ENCODE peak calls at places on chromosomes 6 and 20, in five cellular contexts. M, O, R, I and C are unnamed samples.

GRCh38 chr20:23454816-23455215 is 2.1 kb upstream of the CST11 start:
- DNase-seq in M (no peak), O (no peak), R (no peak), I (no peak), C (no peak)

GRCh38 chr6:7526755-7527154 is 14.7 kb upstream of the DSP start:
- DNase-seq in M (peak), O (no peak), R (no peak), I (no peak), C (no peak)

GRCh38 chr20:10291564-10292240 is 73.1 kb downstream of the SNAP25 start:
- DNase-seq in M (no peak), O (no peak), R (no peak), I (no peak), C (no peak)

GRCh38 chr20:46087161-46087560 is 2.6 kb downstream of the NCOA5 start:
- DNase-seq in M (no peak), O (peak), R (no peak), I (peak), C (no peak)

GRCh38 chr6:3226422-3227362 is 761 bp downstream of the TUBB2B start:
- DNase-seq in M (no peak), O (no peak), R (peak), I (peak), C (peak)

GRCh38 chr6:139520321-139520768 is 145.9 kb upstream of the CITED2 start:
- DNase-seq in M (no peak), O (no peak), R (no peak), I (no peak), C (peak)

GRCh38 chr6:122068291-122068769 is 331.1 kb upstream of the HSF2 start:
- DNase-seq in M (no peak), O (no peak), R (no peak), I (peak), C (no peak)

GRCh38 chr6:82775361-82775760 is 290.3 kb downstream of the UBE3D start:
- DNase-seq in M (no peak), O (peak), R (no peak), I (no peak), C (no peak)

GRCh38 chr6:155418017-155418749 is 37.5 kb downstream of the NOX3 start:
- DNase-seq in M (no peak), O (peak), R (no peak), I (peak), C (no peak)

GRCh38 chr6:156045416-156045815 is 589.8 kb upstream of the NOX3 start:
- DNase-seq in M (no peak), O (no peak), R (no peak), I (no peak), C (no peak)

GRCh38 chr20:53916173-53916512 is 154.3 kb downstream of the BCAS1 start:
- DNase-seq in M (no peak), O (no peak), R (no peak), I (no peak), C (no peak)

GRCh38 chr20:45269056-45269455 is 14.7 kb upstream of the SLPI start:
- DNase-seq in M (no peak), O (no peak), R (no peak), I (no peak), C (no peak)

GRCh38 chr6:53627391-53628218 is 38.0 kb downstream of the KLHL31 start:
- DNase-seq in M (no peak), O (no peak), R (no peak), I (no peak), C (no peak)

GRCh38 chr6:1463751-1464397 is 74.5 kb downstream of the FOXF2 start:
- DNase-seq in M (no peak), O (no peak), R (no peak), I (no peak), C (no peak)

GRCh38 chr6:12113190-12113578 is 101.1 kb downstream of the HIVEP1 start:
- DNase-seq in M (no peak), O (peak), R (no peak), I (peak), C (peak)

GRCh38 chr6:16163535-16164300 is 34.8 kb downstream of the MYLIP start:
- DNase-seq in M (no peak), O (no peak), R (no peak), I (peak), C (peak)

GRCh38 chr6:149271348-149272340 is 45.9 kb upstream of the TAB2 start:
- DNase-seq in M (no peak), O (no peak), R (no peak), I (peak), C (peak)

GRCh38 chr6:53309059-53309896 is 39.5 kb downstream of the ELOVL5 start:
- DNase-seq in M (no peak), O (peak), R (no peak), I (peak), C (no peak)

GRCh38 chr6:147204060-147204785 is at the start of gene STXBP5:
- DNase-seq in M (peak), O (peak), R (peak), I (peak), C (peak)

GRCh38 chr6:118812972-118813371 is 81.0 kb upstream of the ASF1A start:
- DNase-seq in M (no peak), O (peak), R (no peak), I (no peak), C (no peak)

GRCh38 chr6:110217255-110217654 is 37.0 kb downstream of the CDC40 start:
- DNase-seq in M (no peak), O (peak), R (no peak), I (peak), C (peak)

GRCh38 chr6:36804549-36804948 is 34.7 kb downstream of the CPNE5 start:
- DNase-seq in M (no peak), O (no peak), R (no peak), I (no peak), C (no peak)

GRCh38 chr6:83221886-83222479 is 28.8 kb downstream of the RWDD2A start:
- DNase-seq in M (no peak), O (peak), R (peak), I (peak), C (peak)

GRCh38 chr6:84258866-84259265 is 31.4 kb upstream of the CEP162 start:
- DNase-seq in M (no peak), O (no peak), R (no peak), I (no peak), C (no peak)

GRCh38 chr6:15535495-15536200 is 127.2 kb downstream of the DTNBP1 start:
- DNase-seq in M (no peak), O (peak), R (no peak), I (no peak), C (no peak)

GRCh38 chr20:63846128-63846771 is 15.0 kb upstream of the ABHD16B start:
- DNase-seq in M (peak), O (no peak), R (no peak), I (peak), C (peak)

GRCh38 chr6:170076466-170077165 is 214.3 kb downstream of the DLL1 start:
- DNase-seq in M (peak), O (no peak), R (no peak), I (no peak), C (no peak)

GRCh38 chr6:72218125-72218524 is 331.8 kb downstream of the RIMS1 start:
- DNase-seq in M (peak), O (peak), R (peak), I (peak), C (peak)

GRCh38 chr6:47181681-47182080 is 128.0 kb downstream of the TNFRSF21 start:
- DNase-seq in M (no peak), O (no peak), R (no peak), I (no peak), C (no peak)

GRCh38 chr6:47180633-47181032 is 129.1 kb downstream of the TNFRSF21 start:
- DNase-seq in M (peak), O (peak), R (no peak), I (peak), C (peak)

GRCh38 chr6:47175656-47176055 is 133.5 kb upstream of the ADGRF1 start:
- DNase-seq in M (no peak), O (no peak), R (no peak), I (no peak), C (no peak)

GRCh38 chr6:47182291-47182957 is 127.3 kb downstream of the TNFRSF21 start:
- DNase-seq in M (no peak), O (no peak), R (no peak), I (no peak), C (no peak)

DNA sequence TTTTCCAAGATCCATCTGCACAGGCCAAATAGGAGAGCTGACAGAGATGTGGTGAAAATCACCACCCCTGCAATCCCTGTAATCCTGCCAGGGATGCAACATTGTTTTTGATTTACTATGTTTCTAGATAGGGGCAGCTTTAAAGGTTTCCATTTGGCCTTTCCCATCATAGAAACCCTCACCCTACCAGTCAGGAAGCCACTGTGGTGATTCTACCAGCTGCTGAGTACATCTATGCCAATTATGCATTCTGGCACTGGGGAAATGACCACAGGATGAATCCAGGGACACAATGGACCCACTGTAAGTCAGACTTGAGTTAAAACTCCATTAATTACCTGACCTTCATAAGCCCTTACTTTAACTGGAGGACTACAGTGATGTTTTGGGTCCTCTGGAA is 130.4 kb downstream of the TNFRSF21 start:
- DNase-seq in M (no peak), O (no peak), R (no peak), I (no peak), C (no peak)
- H2BK120ac ChIP-seq in M (no peak), O (no peak), R (no peak), I (no peak), C (no peak)

GRCh38 chr6:136551103-136551502 is 881 bp upstream of the MAP7 start:
- DNase-seq in M (no peak), O (no peak), R (no peak), I (no peak), C (no peak)

GRCh38 chr6:136548582-136549330 is 1.5 kb downstream of the MAP7 start:
- DNase-seq in M (no peak), O (no peak), R (no peak), I (no peak), C (no peak)

GRCh38 chr6:136550330-136551071 is at the start of gene MAP7:
- DNase-seq in M (peak), O (peak), R (peak), I (peak), C (peak)

GRCh38 chr6:136550045-136550329 is 235 bp downstream of the MAP7 start:
- DNase-seq in M (no peak), O (no peak), R (no peak), I (peak), C (no peak)

DNA sequence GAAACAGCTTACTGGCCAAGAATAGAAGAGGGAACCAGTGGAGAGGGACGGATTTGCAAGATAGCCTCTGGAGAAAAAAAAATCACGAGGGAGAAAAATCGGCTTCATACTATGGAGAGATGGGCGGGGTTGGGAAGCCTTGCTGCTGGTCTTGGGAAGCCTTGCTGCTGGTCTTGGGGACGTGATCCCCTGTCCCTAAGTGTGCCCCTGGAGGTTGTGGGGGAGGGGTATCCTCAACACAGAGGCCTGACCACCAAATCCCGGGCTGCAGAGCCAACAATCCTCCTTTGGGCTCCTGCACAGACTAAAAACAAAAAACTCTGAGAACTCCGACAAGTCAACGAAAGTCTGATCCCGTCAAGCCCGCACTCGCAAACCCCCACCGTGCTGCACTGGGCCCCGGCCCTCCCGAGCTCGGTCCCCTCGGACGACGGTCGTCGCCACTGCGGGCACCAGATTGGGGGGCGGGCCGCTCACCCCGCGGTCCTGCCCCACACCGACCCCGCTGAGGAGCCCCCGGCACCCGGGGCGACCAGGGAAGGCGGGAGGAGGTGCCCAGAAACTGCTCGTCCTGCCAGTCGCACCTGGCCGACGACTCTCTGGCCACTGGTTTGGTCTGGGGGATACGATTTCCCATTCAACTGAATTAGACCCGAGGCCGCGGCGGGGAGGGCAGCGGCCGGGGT is 720 bp downstream of the MAP7 start:
- DNase-seq in M (peak), O (no peak), R (no peak), I (peak), C (peak)
- H2BK120ac ChIP-seq in M (no peak), O (no peak), R (no peak), I (no peak), C (no peak)

GRCh38 chr20:47306095-47306494 is 50.4 kb downstream of the ZMYND8 start:
- DNase-seq in M (no peak), O (no peak), R (no peak), I (no peak), C (no peak)

GRCh38 chr20:47306755-47307370 is 49.6 kb downstream of the ZMYND8 start:
- DNase-seq in M (no peak), O (no peak), R (no peak), I (no peak), C (no peak)

GRCh38 chr20:47305667-47306066 is 50.8 kb downstream of the ZMYND8 start:
- DNase-seq in M (no peak), O (peak), R (no peak), I (peak), C (no peak)

GRCh38 chr20:47304287-47304686 is 52.2 kb downstream of the ZMYND8 start:
- DNase-seq in M (no peak), O (peak), R (no peak), I (peak), C (no peak)

DNA sequence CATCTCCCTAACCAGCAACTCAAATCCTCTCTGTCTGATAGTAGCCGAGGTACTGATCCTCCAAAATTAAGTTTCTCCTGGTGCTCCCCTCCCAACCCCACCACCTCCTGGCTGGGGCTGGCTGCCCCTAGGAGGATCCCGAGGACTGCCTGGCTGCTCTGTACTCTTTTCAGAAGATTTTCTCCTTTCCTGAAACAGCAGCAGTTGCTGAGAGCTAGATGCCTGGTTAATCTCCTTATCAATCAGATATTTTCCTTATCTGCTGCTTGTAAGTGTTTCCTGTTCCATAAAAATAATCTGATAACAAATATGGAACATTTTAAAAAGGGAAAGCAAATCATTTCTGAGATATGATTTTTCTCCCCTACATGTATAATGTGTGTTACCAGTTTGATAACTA is 52.8 kb downstream of the ZMYND8 start:
- DNase-seq in M (no peak), O (no peak), R (no peak), I (no peak), C (no peak)
- H2BK120ac ChIP-seq in M (no peak), O (no peak), R (no peak), I (no peak), C (no peak)

GRCh38 chr6:28078050-28078449 is 2.3 kb upstream of the ZNF165 start:
- DNase-seq in M (no peak), O (no peak), R (no peak), I (no peak), C (no peak)

GRCh38 chr6:28082939-28083338 is 2.6 kb downstream of the ZNF165 start:
- DNase-seq in M (no peak), O (no peak), R (no peak), I (no peak), C (no peak)

GRCh38 chr6:28078836-28079235 is 1.5 kb upstream of the ZNF165 start:
- DNase-seq in M (no peak), O (no peak), R (no peak), I (no peak), C (peak)

GRCh38 chr6:28080631-28081485 is 490 bp downstream of the ZNF165 start:
- DNase-seq in M (peak), O (peak), R (peak), I (peak), C (peak)

DNA sequence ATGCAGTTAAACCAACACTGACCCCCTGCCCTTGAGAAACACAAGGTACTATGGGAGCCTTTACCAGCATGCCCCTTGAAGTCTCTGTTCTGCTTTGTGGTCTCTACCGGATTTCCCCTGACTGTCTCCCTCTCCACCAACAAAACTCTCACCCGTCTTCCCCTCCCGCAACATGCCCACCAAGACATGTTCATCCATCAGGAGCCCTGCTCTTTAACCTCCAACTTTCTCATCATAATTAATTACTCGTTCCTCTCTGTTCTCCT is 1.1 kb downstream of the ZNF165 start:
- DNase-seq in M (no peak), O (no peak), R (no peak), I (no peak), C (no peak)
- H2BK120ac ChIP-seq in M (no peak), O (no peak), R (no peak), I (no peak), C (no peak)

GRCh38 chr6:160767019-160767646 is 65.1 kb downstream of the PLG start:
- DNase-seq in M (peak), O (no peak), R (peak), I (peak), C (peak)

GRCh38 chr6:160766657-160767018 is 64.6 kb downstream of the PLG start:
- DNase-seq in M (no peak), O (no peak), R (no peak), I (no peak), C (no peak)

GRCh38 chr6:160765412-160765811 is 63.4 kb downstream of the PLG start:
- DNase-seq in M (peak), O (no peak), R (no peak), I (no peak), C (peak)

GRCh38 chr6:160767647-160768019 is 65.6 kb downstream of the PLG start:
- DNase-seq in M (no peak), O (no peak), R (no peak), I (no peak), C (no peak)

GRCh38 chr6:160768101-160768500 is 66.1 kb downstream of the PLG start:
- DNase-seq in M (no peak), O (no peak), R (no peak), I (no peak), C (no peak)
- H2BK120ac ChIP-seq in M (no peak), O (no peak), R (no peak), I (no peak), C (no peak)

GRCh38 chr20:35515949-35516645 is 13.4 kb downstream of the C20orf173 start:
- DNase-seq in M (no peak), O (peak), R (no peak), I (peak), C (no peak)
- H2BK120ac ChIP-seq in M (no peak), O (no peak), R (no peak), I (no peak), C (no peak)

GRCh38 chr20:37330316-37330715 is 15.6 kb upstream of the SRC start:
- DNase-seq in M (no peak), O (no peak), R (no peak), I (no peak), C (no peak)
- H2BK120ac ChIP-seq in M (no peak), O (no peak), R (no peak), I (no peak), C (no peak)